ENCODE peak calls at places on chromosomes 3 and 15, in seven cellular contexts. C, H, T, E, X, U and D are unnamed samples.

GRCh38 chr15:79450648-79451047 is 18.5 kb downstream of the MINAR1 start:
- DNase-seq in C (no peak), H (no peak), T (peak), E (no peak), X (no peak), U (no peak), D (no peak)

GRCh38 chr3:177195941-177196472 is 1.3 kb downstream of the TBL1XR1 start:
- DNase-seq in C (no peak), H (peak), T (peak), E (no peak), X (no peak), U (no peak), D (peak)

GRCh38 chr15:29270169-29270955 is 740 bp upstream of the NSMCE3 start:
- DNase-seq in C (no peak), H (peak), T (peak), E (no peak), X (no peak), U (peak), D (peak)

GRCh38 chr3:186882881-186883685 is 40.6 kb downstream of the ADIPOQ start:
- DNase-seq in C (no peak), H (no peak), T (peak), E (no peak), X (no peak), U (peak), D (no peak)

GRCh38 chr3:66396161-66396760 is 104.6 kb downstream of the LRIG1 start:
- DNase-seq in C (no peak), H (no peak), T (no peak), E (no peak), X (no peak), U (no peak), D (no peak)

GRCh38 chr3:195445885-195446284 is 3.1 kb upstream of the ACAP2 start:
- DNase-seq in C (no peak), H (no peak), T (no peak), E (no peak), X (no peak), U (no peak), D (no peak)

GRCh38 chr3:39099738-39100499 is 7.5 kb downstream of the GORASP1 start:
- DNase-seq in C (no peak), H (no peak), T (no peak), E (no peak), X (no peak), U (no peak), D (no peak)

GRCh38 chr15:48285329-48286214 is 45.7 kb upstream of the DUT start:
- DNase-seq in C (peak), H (peak), T (peak), E (peak), X (peak), U (peak), D (peak)

GRCh38 chr3:1501396-1501795 is 408.6 kb downstream of the CNTN6 start:
- DNase-seq in C (no peak), H (no peak), T (no peak), E (no peak), X (no peak), U (no peak), D (no peak)

GRCh38 chr3:194204036-194204792 is 68.3 kb downstream of the HES1 start:
- DNase-seq in C (no peak), H (peak), T (no peak), E (no peak), X (no peak), U (no peak), D (no peak)

GRCh38 chr3:133750201-133750748 is 4.1 kb downstream of the TF start:
- DNase-seq in C (no peak), H (peak), T (no peak), E (no peak), X (no peak), U (no peak), D (no peak)

GRCh38 chr3:66593978-66594377 is 93.2 kb upstream of the LRIG1 start:
- DNase-seq in C (no peak), H (no peak), T (peak), E (no peak), X (no peak), U (peak), D (no peak)

GRCh38 chr3:168714609-168715240 is 619.0 kb upstream of the GOLIM4 start:
- DNase-seq in C (no peak), H (no peak), T (no peak), E (no peak), X (no peak), U (no peak), D (no peak)

GRCh38 chr3:123072564-123072963 is 5.7 kb downstream of the PDIA5 start:
- DNase-seq in C (no peak), H (no peak), T (no peak), E (no peak), X (no peak), U (no peak), D (no peak)

GRCh38 chr15:22887157-22887951 is 48.9 kb downstream of the NIPA2 start:
- DNase-seq in C (no peak), H (no peak), T (peak), E (no peak), X (no peak), U (peak), D (peak)

GRCh38 chr3:141682007-141682406 is 56.1 kb upstream of the RNF7 start:
- DNase-seq in C (no peak), H (no peak), T (no peak), E (no peak), X (no peak), U (no peak), D (no peak)

GRCh38 chr15:38991126-38991525 is 426.5 kb upstream of the RASGRP1 start:
- DNase-seq in C (peak), H (no peak), T (peak), E (no peak), X (no peak), U (peak), D (no peak)

GRCh38 chr3:152272771-152273242 is 4.1 kb downstream of the MBNL1 start:
- DNase-seq in C (no peak), H (no peak), T (peak), E (no peak), X (no peak), U (peak), D (no peak)

GRCh38 chr3:172173316-172174271 is 134.2 kb downstream of the FNDC3B start:
- DNase-seq in C (no peak), H (no peak), T (no peak), E (no peak), X (no peak), U (no peak), D (peak)

GRCh38 chr15:60077581-60078359 is 73.7 kb downstream of the FOXB1 start:
- DNase-seq in C (no peak), H (no peak), T (no peak), E (no peak), X (no peak), U (no peak), D (no peak)

GRCh38 chr15:37536967-37537624 is 397.3 kb upstream of the TMCO5A start:
- DNase-seq in C (no peak), H (no peak), T (no peak), E (no peak), X (no peak), U (no peak), D (no peak)

GRCh38 chr3:43855674-43856299 is 165.0 kb downstream of the ABHD5 start:
- DNase-seq in C (peak), H (peak), T (peak), E (peak), X (peak), U (peak), D (peak)

GRCh38 chr3:9135930-9136525 is 113.4 kb downstream of the SRGAP3 start:
- DNase-seq in C (no peak), H (peak), T (no peak), E (no peak), X (peak), U (no peak), D (peak)

GRCh38 chr3:180421221-180421620 is 180.7 kb upstream of the TTC14 start:
- DNase-seq in C (no peak), H (no peak), T (no peak), E (no peak), X (no peak), U (no peak), D (no peak)

GRCh38 chr3:184740509-184741258 is 28.8 kb upstream of the MAGEF1 start:
- DNase-seq in C (no peak), H (no peak), T (peak), E (no peak), X (no peak), U (peak), D (peak)

GRCh38 chr3:196971094-196971698 is 2.6 kb upstream of the PIGZ start:
- DNase-seq in C (no peak), H (no peak), T (no peak), E (no peak), X (no peak), U (no peak), D (no peak)

GRCh38 chr15:74365619-74366445 is 1.6 kb downstream of the CYP11A1 start:
- DNase-seq in C (no peak), H (no peak), T (no peak), E (no peak), X (peak), U (peak), D (no peak)

GRCh38 chr15:71272932-71273331 is 157.7 kb downstream of the THSD4 start:
- DNase-seq in C (no peak), H (no peak), T (peak), E (no peak), X (no peak), U (no peak), D (no peak)

GRCh38 chr15:99961011-99961441 is 227.8 kb upstream of the LYSMD4 start:
- DNase-seq in C (peak), H (no peak), T (peak), E (no peak), X (no peak), U (no peak), D (no peak)

GRCh38 chr3:142244056-142244455 is 18.7 kb upstream of the GK5 start:
- DNase-seq in C (no peak), H (no peak), T (no peak), E (no peak), X (no peak), U (no peak), D (no peak)

GRCh38 chr15:69954726-69955125 is 143.0 kb downstream of the TLE3 start:
- DNase-seq in C (no peak), H (no peak), T (no peak), E (no peak), X (no peak), U (no peak), D (no peak)

GRCh38 chr3:157782236-157782635 is 279.0 kb upstream of the VEPH1 start:
- DNase-seq in C (no peak), H (no peak), T (peak), E (no peak), X (no peak), U (no peak), D (no peak)